ENCODE peak calls at places on chromosomes 6 and 20, in eight cellular contexts. One of them, this sample, is unnamed.
A peak's percentile ranks its signal among the peaks of the same experiment; 100 is the strongest.

GRCh38 chr6:56820060-56820459 is 134.8 kb upstream of the BEND6 start:
- DNase-seq in cardiac fibroblast: no peak
- DNase-seq in cardiac muscle cell: no peak
- DNase-seq in mucosa of descending colon: no peak
- DNase-seq in stomach: no peak
- DNase-seq in brain microvascular endothelial cell: no peak
- DNase-seq in right lobe of liver: no peak
- DNase-seq in testis: no peak
- DNase-seq in this sample: no peak

GRCh38 chr6:15653581-15653980 is 9.2 kb downstream of the DTNBP1 start:
- DNase-seq in cardiac fibroblast: no peak
- DNase-seq in cardiac muscle cell: no peak
- DNase-seq in mucosa of descending colon: no peak
- DNase-seq in stomach: no peak
- DNase-seq in brain microvascular endothelial cell: no peak
- DNase-seq in right lobe of liver: no peak
- DNase-seq in testis: no peak
- DNase-seq in this sample: no peak

GRCh38 chr6:146990821-146991798 is 213.1 kb upstream of the STXBP5 start:
- DNase-seq in cardiac fibroblast: peak; percentile 90
- DNase-seq in cardiac muscle cell: peak; percentile 67
- DNase-seq in mucosa of descending colon: no peak
- DNase-seq in stomach: no peak
- DNase-seq in brain microvascular endothelial cell: peak; percentile 79
- DNase-seq in right lobe of liver: no peak
- DNase-seq in testis: no peak
- DNase-seq in this sample: peak; percentile 81

GRCh38 chr6:4506806-4507205 is 269.4 kb upstream of the CDYL start:
- DNase-seq in cardiac fibroblast: no peak
- DNase-seq in cardiac muscle cell: no peak
- DNase-seq in mucosa of descending colon: no peak
- DNase-seq in stomach: no peak
- DNase-seq in brain microvascular endothelial cell: no peak
- DNase-seq in right lobe of liver: no peak
- DNase-seq in testis: no peak
- DNase-seq in this sample: no peak

GRCh38 chr6:138533667-138534066 is 34.4 kb upstream of the NHSL1 start:
- DNase-seq in cardiac fibroblast: no peak
- DNase-seq in cardiac muscle cell: no peak
- DNase-seq in mucosa of descending colon: no peak
- DNase-seq in stomach: no peak
- DNase-seq in brain microvascular endothelial cell: no peak
- DNase-seq in right lobe of liver: no peak
- DNase-seq in testis: no peak
- DNase-seq in this sample: no peak

GRCh38 chr20:13690948-13691347 is 52.2 kb upstream of the TASP1 start:
- DNase-seq in cardiac fibroblast: no peak
- DNase-seq in cardiac muscle cell: no peak
- DNase-seq in mucosa of descending colon: no peak
- DNase-seq in stomach: no peak
- DNase-seq in brain microvascular endothelial cell: no peak
- DNase-seq in right lobe of liver: no peak
- DNase-seq in testis: no peak
- DNase-seq in this sample: no peak

GRCh38 chr6:55963301-55963700 is 87.9 kb upstream of the BMP5 start:
- DNase-seq in cardiac fibroblast: peak; percentile 30
- DNase-seq in cardiac muscle cell: peak; percentile 30
- DNase-seq in mucosa of descending colon: no peak
- DNase-seq in stomach: no peak
- DNase-seq in brain microvascular endothelial cell: peak; percentile 12
- DNase-seq in right lobe of liver: no peak
- DNase-seq in testis: peak; percentile 48
- DNase-seq in this sample: peak; percentile 45

GRCh38 chr6:96521267-96521624 is 360 bp upstream of the UFL1 start:
- DNase-seq in cardiac fibroblast: no peak
- DNase-seq in cardiac muscle cell: no peak
- DNase-seq in mucosa of descending colon: no peak
- DNase-seq in stomach: no peak
- DNase-seq in brain microvascular endothelial cell: no peak
- DNase-seq in right lobe of liver: no peak
- DNase-seq in testis: no peak
- DNase-seq in this sample: no peak

GRCh38 chr6:34934516-34934915 is 45.5 kb downstream of the ANKS1A start:
- DNase-seq in cardiac fibroblast: peak; percentile 80
- DNase-seq in cardiac muscle cell: peak; percentile 96
- DNase-seq in mucosa of descending colon: no peak
- DNase-seq in stomach: peak; percentile 94
- DNase-seq in brain microvascular endothelial cell: no peak
- DNase-seq in right lobe of liver: peak; percentile 74
- DNase-seq in testis: peak; percentile 74
- DNase-seq in this sample: peak; percentile 90

GRCh38 chr6:36963451-36964290 is 9.1 kb downstream of the PI16 start:
- DNase-seq in cardiac fibroblast: no peak
- DNase-seq in cardiac muscle cell: peak; percentile 35
- DNase-seq in mucosa of descending colon: no peak
- DNase-seq in stomach: no peak
- DNase-seq in brain microvascular endothelial cell: no peak
- DNase-seq in right lobe of liver: no peak
- DNase-seq in testis: no peak
- DNase-seq in this sample: no peak

GRCh38 chr6:125745281-125746018 is 4.0 kb upstream of the HEY2 start:
- DNase-seq in cardiac fibroblast: no peak
- DNase-seq in cardiac muscle cell: no peak
- DNase-seq in mucosa of descending colon: no peak
- DNase-seq in stomach: no peak
- DNase-seq in brain microvascular endothelial cell: no peak
- DNase-seq in right lobe of liver: no peak
- DNase-seq in testis: no peak
- DNase-seq in this sample: no peak

GRCh38 chr20:56274156-56274555 is 25.6 kb downstream of the MC3R start:
- DNase-seq in cardiac fibroblast: no peak
- DNase-seq in cardiac muscle cell: no peak
- DNase-seq in mucosa of descending colon: no peak
- DNase-seq in stomach: no peak
- DNase-seq in brain microvascular endothelial cell: no peak
- DNase-seq in right lobe of liver: no peak
- DNase-seq in testis: no peak
- DNase-seq in this sample: no peak

GRCh38 chr6:105207524-105208269 is 27.9 kb upstream of the POPDC3 start:
- DNase-seq in cardiac fibroblast: peak; percentile 85
- DNase-seq in cardiac muscle cell: peak; percentile 24
- DNase-seq in mucosa of descending colon: no peak
- DNase-seq in stomach: no peak
- DNase-seq in brain microvascular endothelial cell: peak; percentile 67
- DNase-seq in right lobe of liver: no peak
- DNase-seq in testis: no peak
- DNase-seq in this sample: no peak

DNA sequence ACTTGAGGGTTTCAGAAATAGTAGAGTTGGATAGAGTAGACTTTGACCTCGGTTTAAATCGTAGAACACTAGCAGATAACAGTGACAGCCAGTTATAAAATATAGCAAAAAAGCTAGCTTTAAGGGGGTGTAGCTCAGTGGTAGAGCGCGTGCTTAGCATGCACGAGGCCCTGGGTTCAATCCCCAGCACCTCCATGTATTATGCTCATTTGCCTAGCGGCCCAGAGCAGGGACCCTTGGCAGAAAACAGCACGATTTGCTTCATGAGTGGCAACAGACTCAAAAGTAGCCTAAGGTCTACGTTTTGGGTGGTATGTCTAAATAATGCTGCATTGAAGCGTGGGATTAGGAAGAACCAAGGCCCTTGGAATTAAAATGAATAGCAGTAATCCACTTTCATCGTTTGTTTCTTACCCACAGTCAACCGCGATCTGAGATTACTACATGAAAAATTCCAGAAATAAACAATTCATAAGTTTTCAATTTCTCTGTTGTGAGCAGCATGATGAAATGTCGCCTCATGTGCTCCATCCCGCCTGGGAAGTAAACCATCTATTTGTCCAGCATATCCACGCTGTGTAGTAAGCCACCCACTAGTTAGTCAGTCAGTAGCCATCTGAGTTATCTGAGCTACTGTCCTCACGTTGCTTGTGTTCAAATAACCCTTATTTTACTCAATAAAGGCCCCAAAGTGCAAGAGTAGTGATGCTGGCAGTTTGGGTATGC is 184.9 kb downstream of the GPX5 start:
- DNase-seq in cardiac fibroblast: peak; percentile 90
- DNase-seq in cardiac muscle cell: peak; percentile 52
- DNase-seq in mucosa of descending colon: no peak
- DNase-seq in stomach: no peak
- DNase-seq in brain microvascular endothelial cell: peak; percentile 88
- DNase-seq in right lobe of liver: no peak
- DNase-seq in testis: no peak
- DNase-seq in this sample: peak; percentile 44
- H3K4me3 ChIP-seq in cardiac fibroblast: no peak overlapping the region
- H3K4me3 ChIP-seq in cardiac muscle cell: no peak overlapping the region
- H3K4me3 ChIP-seq in mucosa of descending colon: no peak overlapping the region
- H3K4me3 ChIP-seq in stomach: no peak overlapping the region
- H3K4me3 ChIP-seq in brain microvascular endothelial cell: peak overlapping the region; percentile 42
- H3K4me3 ChIP-seq in right lobe of liver: no peak overlapping the region
- H3K4me3 ChIP-seq in testis: no peak overlapping the region
- H3K4me3 ChIP-seq in this sample: no peak overlapping the region

DNA sequence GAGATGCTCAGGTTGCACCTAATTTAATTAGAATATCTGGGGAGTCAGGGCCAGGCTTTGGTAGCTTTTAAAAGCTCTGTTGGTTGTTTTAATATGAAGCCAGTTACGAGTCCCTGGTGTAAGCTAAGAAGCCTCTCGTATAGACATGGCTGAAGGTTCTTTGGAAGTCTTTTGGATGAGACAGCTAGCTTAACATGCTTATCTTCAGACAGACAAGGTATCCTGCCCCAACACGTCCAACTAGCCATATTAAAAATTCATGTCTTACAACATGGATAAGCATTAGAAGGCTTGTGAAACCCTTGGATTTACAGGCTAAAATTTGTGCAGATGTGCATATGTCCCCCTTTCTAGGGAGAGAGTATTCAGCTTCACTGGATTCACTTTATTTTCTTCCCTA is 105.7 kb upstream of the KCNK16 start:
- DNase-seq in cardiac fibroblast: no peak
- DNase-seq in cardiac muscle cell: no peak
- DNase-seq in mucosa of descending colon: no peak
- DNase-seq in stomach: no peak
- DNase-seq in brain microvascular endothelial cell: no peak
- DNase-seq in right lobe of liver: no peak
- DNase-seq in testis: no peak
- DNase-seq in this sample: no peak
- TF ChIP-seq CTCF in cardiac fibroblast: no peak
- TF ChIP-seq CTCF in cardiac muscle cell: no peak
- TF ChIP-seq CTCF in mucosa of descending colon: no peak
- TF ChIP-seq CTCF in stomach: no peak
- TF ChIP-seq CTCF in brain microvascular endothelial cell: no peak
- TF ChIP-seq CTCF in right lobe of liver: no peak
- TF ChIP-seq CTCF in testis: no peak
- TF ChIP-seq CTCF in this sample: no peak

DNA sequence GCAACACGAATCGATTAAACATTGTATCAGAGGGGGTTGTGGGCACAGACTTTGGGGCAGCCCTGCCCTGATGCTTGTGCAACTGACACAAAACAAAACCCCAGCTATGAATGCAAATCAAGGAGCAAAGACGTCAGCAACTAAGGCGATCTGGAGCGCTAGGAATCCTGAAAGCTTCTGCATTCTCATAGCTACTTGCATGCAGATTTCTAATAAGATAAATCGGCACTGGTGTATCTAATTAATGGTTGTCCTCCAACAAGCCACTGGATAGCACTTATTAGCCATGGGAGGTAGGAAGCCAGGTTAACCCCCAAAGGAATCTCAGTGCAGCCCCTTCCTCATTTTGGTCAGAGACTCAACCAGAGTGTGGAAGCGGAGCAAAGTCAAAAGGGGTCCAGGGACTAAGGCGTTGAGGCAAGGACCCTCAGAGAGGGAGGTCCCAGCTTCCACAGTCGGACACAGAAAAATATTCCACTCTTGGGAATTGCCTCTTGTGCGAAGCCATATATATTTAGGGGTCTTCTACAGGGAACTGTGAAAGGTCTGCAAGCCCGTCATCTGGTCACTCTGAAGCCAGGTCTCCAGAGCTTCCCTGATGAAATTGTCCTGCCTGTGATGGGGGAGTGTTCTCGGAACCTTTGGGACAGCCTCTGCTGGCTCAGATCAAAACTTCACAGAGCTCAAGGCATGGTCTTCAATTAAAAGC is 160.9 kb downstream of the TBXT start:
- DNase-seq in cardiac fibroblast: peak; percentile 68
- DNase-seq in cardiac muscle cell: peak; percentile 85
- DNase-seq in mucosa of descending colon: no peak
- DNase-seq in stomach: no peak
- DNase-seq in brain microvascular endothelial cell: peak; percentile 64
- DNase-seq in right lobe of liver: no peak
- DNase-seq in testis: no peak
- DNase-seq in this sample: peak; percentile 79
- H3K4me3 ChIP-seq in cardiac fibroblast: peak overlapping the region; percentile 27
- H3K4me3 ChIP-seq in cardiac muscle cell: peak overlapping the region; percentile 29
- H3K4me3 ChIP-seq in mucosa of descending colon: no peak overlapping the region
- H3K4me3 ChIP-seq in stomach: peak overlapping the region; percentile 45
- H3K4me3 ChIP-seq in brain microvascular endothelial cell: peak overlapping the region; percentile 52
- H3K4me3 ChIP-seq in right lobe of liver: no peak overlapping the region
- H3K4me3 ChIP-seq in testis: no peak overlapping the region
- H3K4me3 ChIP-seq in this sample: peak overlapping the region; percentile 47

GRCh38 chr6:39906318-39906761 is 27.9 kb downstream of the MOCS1 start:
- DNase-seq in cardiac fibroblast: no peak
- DNase-seq in cardiac muscle cell: no peak
- DNase-seq in mucosa of descending colon: no peak
- DNase-seq in stomach: peak; percentile 58
- DNase-seq in brain microvascular endothelial cell: no peak
- DNase-seq in right lobe of liver: peak; percentile 68
- DNase-seq in testis: no peak
- DNase-seq in this sample: no peak
- TF ChIP-seq CTCF in cardiac fibroblast: no peak
- TF ChIP-seq CTCF in cardiac muscle cell: no peak
- TF ChIP-seq CTCF in mucosa of descending colon: no peak
- TF ChIP-seq CTCF in stomach: no peak
- TF ChIP-seq CTCF in brain microvascular endothelial cell: no peak
- TF ChIP-seq CTCF in right lobe of liver: no peak
- TF ChIP-seq CTCF in testis: no peak
- TF ChIP-seq CTCF in this sample: no peak

GRCh38 chr6:2449572-2449940 is 204.2 kb upstream of the GMDS start:
- DNase-seq in cardiac fibroblast: no peak
- DNase-seq in cardiac muscle cell: no peak
- DNase-seq in mucosa of descending colon: no peak
- DNase-seq in stomach: no peak
- DNase-seq in brain microvascular endothelial cell: no peak
- DNase-seq in right lobe of liver: no peak
- DNase-seq in testis: no peak
- DNase-seq in this sample: no peak
- H3K4me3 ChIP-seq in cardiac fibroblast: no peak overlapping the region
- H3K4me3 ChIP-seq in cardiac muscle cell: no peak overlapping the region
- H3K4me3 ChIP-seq in mucosa of descending colon: no peak overlapping the region
- H3K4me3 ChIP-seq in stomach: no peak overlapping the region
- H3K4me3 ChIP-seq in brain microvascular endothelial cell: no peak overlapping the region
- H3K4me3 ChIP-seq in right lobe of liver: no peak overlapping the region
- H3K4me3 ChIP-seq in testis: no peak overlapping the region
- H3K4me3 ChIP-seq in this sample: no peak overlapping the region

GRCh38 chr20:38731738-38732113 is 7.4 kb downstream of the SLC32A1 start:
- DNase-seq in cardiac fibroblast: no peak
- DNase-seq in cardiac muscle cell: no peak
- DNase-seq in mucosa of descending colon: no peak
- DNase-seq in stomach: no peak
- DNase-seq in brain microvascular endothelial cell: no peak
- DNase-seq in right lobe of liver: no peak
- DNase-seq in testis: no peak
- DNase-seq in this sample: no peak
- TF ChIP-seq CTCF in cardiac fibroblast: no peak
- TF ChIP-seq CTCF in cardiac muscle cell: no peak
- TF ChIP-seq CTCF in mucosa of descending colon: no peak
- TF ChIP-seq CTCF in stomach: no peak
- TF ChIP-seq CTCF in brain microvascular endothelial cell: no peak
- TF ChIP-seq CTCF in right lobe of liver: no peak
- TF ChIP-seq CTCF in testis: no peak
- TF ChIP-seq CTCF in this sample: no peak

GRCh38 chr20:32051720-32052089 is 337 bp upstream of the HCK start:
- DNase-seq in cardiac fibroblast: no peak
- DNase-seq in cardiac muscle cell: no peak
- DNase-seq in mucosa of descending colon: no peak
- DNase-seq in stomach: no peak
- DNase-seq in brain microvascular endothelial cell: no peak
- DNase-seq in right lobe of liver: no peak
- DNase-seq in testis: no peak
- DNase-seq in this sample: no peak
- H3K4me3 ChIP-seq in cardiac fibroblast: no peak overlapping the region
- H3K4me3 ChIP-seq in cardiac muscle cell: no peak overlapping the region
- H3K4me3 ChIP-seq in mucosa of descending colon: no peak overlapping the region
- H3K4me3 ChIP-seq in stomach: peak overlapping the region; percentile 41
- H3K4me3 ChIP-seq in brain microvascular endothelial cell: no peak overlapping the region
- H3K4me3 ChIP-seq in right lobe of liver: no peak overlapping the region
- H3K4me3 ChIP-seq in testis: no peak overlapping the region
- H3K4me3 ChIP-seq in this sample: no peak overlapping the region

This sample was measured in choroid plexus epithelial cell.